ENCODE peak calls at places on chromosomes 5 and 9, in six cellular contexts. One of them, this sample, is unnamed.

GRCh38 chr9:89185980-89186379 is 7.4 kb upstream of the SHC3 start:
- DNase-seq in mucosa of descending colon: no peak
- DNase-seq in right lobe of liver: no peak
- DNase-seq in choroid plexus epithelial cell: peak
- DNase-seq in AG10803: no peak
- DNase-seq in neural progenitor cell: peak
- DNase-seq in this sample: peak

GRCh38 chr9:242461-243080 is 27.9 kb downstream of the DOCK8 start:
- DNase-seq in mucosa of descending colon: no peak
- DNase-seq in right lobe of liver: no peak
- DNase-seq in choroid plexus epithelial cell: no peak
- DNase-seq in AG10803: no peak
- DNase-seq in neural progenitor cell: no peak
- DNase-seq in this sample: no peak

GRCh38 chr9:88741335-88741734 is 206.4 kb downstream of the NXNL2 start:
- DNase-seq in mucosa of descending colon: no peak
- DNase-seq in right lobe of liver: no peak
- DNase-seq in choroid plexus epithelial cell: peak
- DNase-seq in AG10803: no peak
- DNase-seq in neural progenitor cell: peak
- DNase-seq in this sample: no peak

GRCh38 chr9:88835772-88836171 is 155.5 kb upstream of the S1PR3 start:
- DNase-seq in mucosa of descending colon: no peak
- DNase-seq in right lobe of liver: no peak
- DNase-seq in choroid plexus epithelial cell: no peak
- DNase-seq in AG10803: no peak
- DNase-seq in neural progenitor cell: no peak
- DNase-seq in this sample: no peak

GRCh38 chr5:124744170-124744911 is 2.1 kb downstream of the ZNF608 start:
- DNase-seq in mucosa of descending colon: peak
- DNase-seq in right lobe of liver: peak
- DNase-seq in choroid plexus epithelial cell: peak
- DNase-seq in AG10803: no peak
- DNase-seq in neural progenitor cell: no peak
- DNase-seq in this sample: no peak

GRCh38 chr5:134371834-134372340 is 518 bp downstream of the UBE2B start:
- DNase-seq in mucosa of descending colon: peak
- DNase-seq in right lobe of liver: peak
- DNase-seq in choroid plexus epithelial cell: peak
- DNase-seq in AG10803: peak
- DNase-seq in neural progenitor cell: peak
- DNase-seq in this sample: peak

GRCh38 chr9:107737987-107738743 is 248.6 kb upstream of the KLF4 start:
- DNase-seq in mucosa of descending colon: peak
- DNase-seq in right lobe of liver: no peak
- DNase-seq in choroid plexus epithelial cell: peak
- DNase-seq in AG10803: peak
- DNase-seq in neural progenitor cell: no peak
- DNase-seq in this sample: peak

GRCh38 chr5:31867219-31867618 is 228.3 kb downstream of the PDZD2 start:
- DNase-seq in mucosa of descending colon: no peak
- DNase-seq in right lobe of liver: no peak
- DNase-seq in choroid plexus epithelial cell: no peak
- DNase-seq in AG10803: no peak
- DNase-seq in neural progenitor cell: no peak
- DNase-seq in this sample: no peak

GRCh38 chr9:69200071-69200470 is 26.0 kb downstream of the TJP2 start:
- DNase-seq in mucosa of descending colon: no peak
- DNase-seq in right lobe of liver: no peak
- DNase-seq in choroid plexus epithelial cell: peak
- DNase-seq in AG10803: no peak
- DNase-seq in neural progenitor cell: no peak
- DNase-seq in this sample: peak

GRCh38 chr5:55172051-55172899 is 702 bp downstream of the CDC20B start:
- DNase-seq in mucosa of descending colon: no peak
- DNase-seq in right lobe of liver: no peak
- DNase-seq in choroid plexus epithelial cell: peak
- DNase-seq in AG10803: peak
- DNase-seq in neural progenitor cell: peak
- DNase-seq in this sample: peak

GRCh38 chr9:23492126-23493002 is 333.7 kb downstream of the ELAVL2 start:
- DNase-seq in mucosa of descending colon: no peak
- DNase-seq in right lobe of liver: no peak
- DNase-seq in choroid plexus epithelial cell: peak
- DNase-seq in AG10803: peak
- DNase-seq in neural progenitor cell: peak
- DNase-seq in this sample: peak

GRCh38 chr9:126919193-126919592 is 4.6 kb downstream of the RALGPS1 start:
- DNase-seq in mucosa of descending colon: no peak
- DNase-seq in right lobe of liver: no peak
- DNase-seq in choroid plexus epithelial cell: no peak
- DNase-seq in AG10803: no peak
- DNase-seq in neural progenitor cell: no peak
- DNase-seq in this sample: no peak

GRCh38 chr5:167665841-167666375 is 625.5 kb upstream of the WWC1 start:
- DNase-seq in mucosa of descending colon: no peak
- DNase-seq in right lobe of liver: no peak
- DNase-seq in choroid plexus epithelial cell: no peak
- DNase-seq in AG10803: no peak
- DNase-seq in neural progenitor cell: peak
- DNase-seq in this sample: no peak

GRCh38 chr9:113309204-113309813 is 6.1 kb upstream of the RNF183 start:
- DNase-seq in mucosa of descending colon: no peak
- DNase-seq in right lobe of liver: no peak
- DNase-seq in choroid plexus epithelial cell: peak
- DNase-seq in AG10803: peak
- DNase-seq in neural progenitor cell: peak
- DNase-seq in this sample: peak

GRCh38 chr5:133287500-133287899 is 235.7 kb downstream of the HSPA4 start:
- DNase-seq in mucosa of descending colon: peak
- DNase-seq in right lobe of liver: peak
- DNase-seq in choroid plexus epithelial cell: peak
- DNase-seq in AG10803: peak
- DNase-seq in neural progenitor cell: peak
- DNase-seq in this sample: peak

GRCh38 chr9:130346431-130346830 is 80.9 kb downstream of the HMCN2 start:
- DNase-seq in mucosa of descending colon: no peak
- DNase-seq in right lobe of liver: no peak
- DNase-seq in choroid plexus epithelial cell: no peak
- DNase-seq in AG10803: no peak
- DNase-seq in neural progenitor cell: no peak
- DNase-seq in this sample: no peak

GRCh38 chr5:172772112-172772906 is 1.3 kb upstream of the DUSP1 start:
- DNase-seq in mucosa of descending colon: peak
- DNase-seq in right lobe of liver: peak
- DNase-seq in choroid plexus epithelial cell: peak
- DNase-seq in AG10803: peak
- DNase-seq in neural progenitor cell: peak
- DNase-seq in this sample: peak

GRCh38 chr9:130997925-130998595 is 10.9 kb upstream of the LAMC3 start:
- DNase-seq in mucosa of descending colon: peak
- DNase-seq in right lobe of liver: peak
- DNase-seq in choroid plexus epithelial cell: peak
- DNase-seq in AG10803: peak
- DNase-seq in neural progenitor cell: peak
- DNase-seq in this sample: peak

GRCh38 chr9:129323376-129323998 is 145.4 kb upstream of the IER5L start:
- DNase-seq in mucosa of descending colon: no peak
- DNase-seq in right lobe of liver: no peak
- DNase-seq in choroid plexus epithelial cell: no peak
- DNase-seq in AG10803: no peak
- DNase-seq in neural progenitor cell: no peak
- DNase-seq in this sample: peak

GRCh38 chr9:92406506-92406905 is 2.1 kb upstream of the OGN start:
- DNase-seq in mucosa of descending colon: no peak
- DNase-seq in right lobe of liver: no peak
- DNase-seq in choroid plexus epithelial cell: peak
- DNase-seq in AG10803: peak
- DNase-seq in neural progenitor cell: no peak
- DNase-seq in this sample: peak

GRCh38 chr9:20353931-20354652 is 268.2 kb downstream of the MLLT3 start:
- DNase-seq in mucosa of descending colon: no peak
- DNase-seq in right lobe of liver: no peak
- DNase-seq in choroid plexus epithelial cell: peak
- DNase-seq in AG10803: peak
- DNase-seq in neural progenitor cell: no peak
- DNase-seq in this sample: peak

GRCh38 chr5:77232959-77233358 is 22.5 kb downstream of the PDE8B start:
- DNase-seq in mucosa of descending colon: no peak
- DNase-seq in right lobe of liver: no peak
- DNase-seq in choroid plexus epithelial cell: peak
- DNase-seq in AG10803: no peak
- DNase-seq in neural progenitor cell: no peak
- DNase-seq in this sample: no peak

GRCh38 chr5:66074891-66075290 is 69.2 kb upstream of the SREK1 start:
- DNase-seq in mucosa of descending colon: no peak
- DNase-seq in right lobe of liver: no peak
- DNase-seq in choroid plexus epithelial cell: no peak
- DNase-seq in AG10803: no peak
- DNase-seq in neural progenitor cell: no peak
- DNase-seq in this sample: no peak

DNA sequence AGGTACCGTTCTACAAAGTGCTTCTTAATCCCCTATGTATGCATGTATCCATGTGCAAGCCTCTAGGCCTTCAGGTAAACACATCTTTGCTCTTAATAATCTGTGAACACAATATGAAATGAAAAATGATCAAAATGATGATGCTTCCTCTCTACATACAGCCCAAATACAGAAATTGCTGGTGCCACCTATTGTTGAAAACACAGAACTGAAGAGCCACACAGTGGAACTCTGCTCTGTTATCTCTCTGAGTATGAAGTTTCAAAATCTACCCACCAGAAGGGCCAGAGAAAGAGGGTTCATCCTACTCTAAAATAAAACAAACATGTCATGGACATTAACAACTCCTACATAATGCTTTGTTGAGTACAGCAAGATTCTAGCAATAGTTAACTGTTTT is 71.3 kb downstream of the GLIS3 start:
- DNase-seq in mucosa of descending colon: no peak
- DNase-seq in right lobe of liver: no peak
- DNase-seq in choroid plexus epithelial cell: peak
- DNase-seq in AG10803: peak
- DNase-seq in neural progenitor cell: no peak
- DNase-seq in this sample: peak
- TF ChIP-seq CTCF in mucosa of descending colon: peak
- TF ChIP-seq CTCF in right lobe of liver: peak
- TF ChIP-seq CTCF in choroid plexus epithelial cell: peak
- TF ChIP-seq CTCF in AG10803: peak
- TF ChIP-seq CTCF in neural progenitor cell: peak
- TF ChIP-seq CTCF in this sample: peak

DNA sequence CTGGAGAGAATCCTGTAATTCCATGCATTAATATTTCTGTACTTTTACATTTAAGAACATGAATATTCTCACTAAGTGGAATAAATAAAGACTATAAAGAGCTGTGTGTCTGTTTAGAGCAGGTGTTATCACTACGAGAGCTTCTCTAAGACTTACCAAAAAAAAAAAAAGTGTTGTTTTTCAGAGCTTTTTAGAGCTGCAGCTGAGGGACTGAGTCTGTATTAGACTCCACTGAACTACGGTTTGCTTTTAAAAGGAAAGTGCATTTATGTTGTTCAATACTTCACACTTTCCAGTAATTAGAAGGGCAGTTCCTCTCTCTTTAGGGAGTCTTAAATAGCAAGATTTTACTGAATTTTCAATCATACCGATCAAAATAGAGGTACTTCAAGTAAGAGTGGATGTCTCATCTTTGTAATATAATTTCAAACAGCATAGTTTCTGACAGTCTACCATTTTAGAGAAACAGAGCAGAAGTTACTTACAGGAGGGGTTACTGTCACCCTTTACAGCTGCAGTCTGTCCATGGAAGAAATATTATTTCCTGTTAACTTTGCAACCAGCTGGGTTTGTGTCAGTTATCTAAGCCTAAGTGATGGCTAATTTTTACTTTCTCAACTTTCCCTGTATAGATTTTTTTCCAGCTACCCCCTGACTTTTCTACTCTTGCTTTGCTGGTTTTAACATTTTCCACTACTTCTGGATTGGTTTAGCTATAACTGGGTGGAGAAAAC is 2.4 kb downstream of the SYK start:
- DNase-seq in mucosa of descending colon: no peak
- DNase-seq in right lobe of liver: no peak
- DNase-seq in choroid plexus epithelial cell: no peak
- DNase-seq in AG10803: no peak
- DNase-seq in neural progenitor cell: no peak
- DNase-seq in this sample: no peak
- TF ChIP-seq CTCF in mucosa of descending colon: no peak
- TF ChIP-seq CTCF in right lobe of liver: no peak
- TF ChIP-seq CTCF in choroid plexus epithelial cell: no peak
- TF ChIP-seq CTCF in AG10803: no peak
- TF ChIP-seq CTCF in neural progenitor cell: no peak
- TF ChIP-seq CTCF in this sample: no peak

GRCh38 chr9:137174722-137175293 is 3.0 kb upstream of the TMEM210 start:
- DNase-seq in mucosa of descending colon: no peak
- DNase-seq in right lobe of liver: no peak
- DNase-seq in choroid plexus epithelial cell: no peak
- DNase-seq in AG10803: no peak
- DNase-seq in neural progenitor cell: peak
- DNase-seq in this sample: no peak
- TF ChIP-seq CTCF in mucosa of descending colon: no peak
- TF ChIP-seq CTCF in right lobe of liver: no peak
- TF ChIP-seq CTCF in choroid plexus epithelial cell: no peak
- TF ChIP-seq CTCF in AG10803: no peak
- TF ChIP-seq CTCF in neural progenitor cell: no peak
- TF ChIP-seq CTCF in this sample: no peak

GRCh38 chr5:94785111-94785510 is 166.6 kb downstream of the SLF1 start:
- DNase-seq in mucosa of descending colon: no peak
- DNase-seq in right lobe of liver: no peak
- DNase-seq in choroid plexus epithelial cell: peak
- DNase-seq in AG10803: no peak
- DNase-seq in neural progenitor cell: no peak
- DNase-seq in this sample: peak
- TF ChIP-seq CTCF in mucosa of descending colon: no peak
- TF ChIP-seq CTCF in right lobe of liver: no peak
- TF ChIP-seq CTCF in choroid plexus epithelial cell: no peak
- TF ChIP-seq CTCF in AG10803: peak
- TF ChIP-seq CTCF in neural progenitor cell: peak
- TF ChIP-seq CTCF in this sample: peak

DNA sequence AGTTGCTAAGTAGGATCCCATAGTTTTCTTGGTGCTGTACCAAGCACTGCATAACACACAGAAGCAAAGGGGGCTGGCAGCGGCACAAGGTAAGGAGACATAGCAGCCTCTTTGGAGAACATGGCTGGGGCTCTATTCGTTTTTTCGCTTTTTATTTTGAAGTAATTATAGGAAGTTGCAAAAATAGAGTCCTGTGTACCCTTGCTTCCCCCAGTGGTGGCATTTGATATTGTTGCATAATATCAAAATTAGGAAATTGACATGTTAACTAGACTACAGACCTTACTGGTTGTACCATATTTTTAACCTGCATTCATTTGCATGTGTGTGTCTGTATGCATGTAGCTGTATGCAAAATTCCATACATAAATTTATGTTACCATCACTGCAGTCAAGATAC is 6.6 kb upstream of the UBQLN1 start:
- DNase-seq in mucosa of descending colon: no peak
- DNase-seq in right lobe of liver: no peak
- DNase-seq in choroid plexus epithelial cell: peak
- DNase-seq in AG10803: no peak
- DNase-seq in neural progenitor cell: no peak
- DNase-seq in this sample: peak
- TF ChIP-seq CTCF in mucosa of descending colon: no peak
- TF ChIP-seq CTCF in right lobe of liver: peak
- TF ChIP-seq CTCF in choroid plexus epithelial cell: peak
- TF ChIP-seq CTCF in AG10803: peak
- TF ChIP-seq CTCF in neural progenitor cell: peak
- TF ChIP-seq CTCF in this sample: peak

GRCh38 chr9:98538203-98538602 is 170.5 kb downstream of the GABBR2 start:
- DNase-seq in mucosa of descending colon: no peak
- DNase-seq in right lobe of liver: no peak
- DNase-seq in choroid plexus epithelial cell: no peak
- DNase-seq in AG10803: no peak
- DNase-seq in neural progenitor cell: no peak
- DNase-seq in this sample: no peak
- TF ChIP-seq CTCF in mucosa of descending colon: no peak
- TF ChIP-seq CTCF in right lobe of liver: no peak
- TF ChIP-seq CTCF in choroid plexus epithelial cell: peak
- TF ChIP-seq CTCF in AG10803: no peak
- TF ChIP-seq CTCF in neural progenitor cell: no peak
- TF ChIP-seq CTCF in this sample: no peak

This sample was measured in fibroblast of the aortic adventitia.